ENCODE peak calls at places on chromosomes 13 and 19, in seven cellular contexts. O, I, F, X, M, S and D are unnamed samples. For H3K4me1, the result is how much of the 10 kb centered on the place peaks cover.

GRCh38 chr19:5285955-5286354 is 54.7 kb downstream of the PTPRS start:
- DNase-seq in O (no peak), I (no peak), F (no peak), X (no peak), M (no peak), S (no peak), D (no peak)

GRCh38 chr13:102726430-102726829 is 31.6 kb upstream of the METTL21C start:
- DNase-seq in O (no peak), I (no peak), F (no peak), X (no peak), M (no peak), S (peak), D (no peak)

GRCh38 chr13:41516760-41517159 is 59.4 kb downstream of the RGCC start:
- DNase-seq in O (no peak), I (no peak), F (no peak), X (no peak), M (no peak), S (peak), D (no peak)

GRCh38 chr19:5397804-5398692 is 57.2 kb upstream of the ZNRF4 start:
- DNase-seq in O (no peak), I (peak), F (no peak), X (no peak), M (peak), S (peak), D (peak)

GRCh38 chr13:58324130-58324529 is 692.6 kb downstream of the PCDH17 start:
- DNase-seq in O (no peak), I (no peak), F (peak), X (no peak), M (no peak), S (no peak), D (no peak)

GRCh38 chr13:48160879-48161278 is 66.0 kb upstream of the MED4 start:
- DNase-seq in O (no peak), I (no peak), F (peak), X (no peak), M (no peak), S (no peak), D (no peak)

GRCh38 chr13:44347301-44347700 is 26.3 kb upstream of the SERP2 start:
- DNase-seq in O (no peak), I (no peak), F (no peak), X (no peak), M (no peak), S (no peak), D (no peak)

GRCh38 chr13:111668451-111668850 is 348.0 kb downstream of the TEX29 start:
- DNase-seq in O (no peak), I (peak), F (no peak), X (no peak), M (no peak), S (no peak), D (no peak)

GRCh38 chr13:50320297-50320862 is 305.1 kb downstream of the KCNRG start:
- DNase-seq in O (peak), I (no peak), F (peak), X (no peak), M (no peak), S (no peak), D (no peak)

GRCh38 chr19:5808120-5808816 is 3.4 kb downstream of the NRTN start:
- DNase-seq in O (no peak), I (no peak), F (no peak), X (no peak), M (no peak), S (no peak), D (no peak)

GRCh38 chr13:40096357-40096911 is 441.0 kb downstream of the COG6 start:
- DNase-seq in O (no peak), I (no peak), F (no peak), X (no peak), M (peak), S (peak), D (no peak)

GRCh38 chr13:100898431-100898830 is 223.8 kb upstream of the TMTC4 start:
- DNase-seq in O (no peak), I (no peak), F (no peak), X (no peak), M (no peak), S (no peak), D (no peak)

GRCh38 chr13:30429721-30430694 is 7.7 kb downstream of the UBE2L5 start:
- DNase-seq in O (peak), I (no peak), F (peak), X (no peak), M (no peak), S (no peak), D (no peak)

GRCh38 chr19:33514885-33515485 is 6.6 kb downstream of the PEPD start:
- DNase-seq in O (no peak), I (no peak), F (peak), X (peak), M (no peak), S (no peak), D (no peak)

GRCh38 chr13:47858678-47859050 is 142.4 kb downstream of the SUCLA2 start:
- DNase-seq in O (no peak), I (no peak), F (peak), X (no peak), M (no peak), S (no peak), D (no peak)

GRCh38 chr13:25232937-25233515 is 54.3 kb downstream of the MTMR6 start:
- DNase-seq in O (peak), I (no peak), F (peak), X (no peak), M (peak), S (peak), D (peak)

GRCh38 chr19:4414144-4414799 is 11.8 kb downstream of the CHAF1A start:
- DNase-seq in O (no peak), I (no peak), F (peak), X (no peak), M (no peak), S (no peak), D (peak)

GRCh38 chr19:7731615-7732014 is 295 bp downstream of the CLEC4G start:
- DNase-seq in O (no peak), I (no peak), F (no peak), X (no peak), M (no peak), S (no peak), D (no peak)

GRCh38 chr13:28408235-28408848 is 86.6 kb downstream of the FLT1 start:
- DNase-seq in O (no peak), I (no peak), F (peak), X (peak), M (no peak), S (no peak), D (peak)

GRCh38 chr13:79528759-79529191 is 47.8 kb downstream of the NDFIP2 start:
- DNase-seq in O (no peak), I (no peak), F (peak), X (no peak), M (peak), S (peak), D (no peak)

GRCh38 chr13:100356889-100357288 is 231.7 kb downstream of the GGACT start:
- DNase-seq in O (no peak), I (no peak), F (peak), X (no peak), M (no peak), S (no peak), D (peak)

GRCh38 chr19:47446534-47447469 is 24.9 kb downstream of the SLC8A2 start:
- DNase-seq in O (peak), I (peak), F (peak), X (no peak), M (peak), S (no peak), D (peak)

GRCh38 chr19:7625763-7626372 is 3.5 kb downstream of the XAB2 start:
- DNase-seq in O (no peak), I (no peak), F (no peak), X (no peak), M (no peak), S (no peak), D (no peak)

GRCh38 chr19:46839752-46840151 is 10.9 kb downstream of the AP2S1 start:
- DNase-seq in O (no peak), I (no peak), F (no peak), X (no peak), M (no peak), S (no peak), D (no peak)

GRCh38 chr19:27911122-27911898 is 1301.6 kb downstream of the UQCRFS1 start:
- DNase-seq in O (no peak), I (peak), F (no peak), X (no peak), M (no peak), S (no peak), D (no peak)

GRCh38 chr19:54803410-54803809 is at the start of gene KIR2DL4:
- DNase-seq in O (no peak), I (no peak), F (no peak), X (no peak), M (no peak), S (no peak), D (no peak)

GRCh38 chr13:111472559-111473460 is 152.4 kb downstream of the TEX29 start:
- DNase-seq in O (no peak), I (peak), F (no peak), X (no peak), M (no peak), S (no peak), D (no peak)

GRCh38 chr19:29843180-29844051 is 31.6 kb downstream of the CCNE1 start:
- DNase-seq in O (no peak), I (peak), F (peak), X (peak), M (peak), S (no peak), D (peak)

GRCh38 chr19:45876411-45877197 is 9.3 kb downstream of the IRF2BP1 start:
- DNase-seq in O (no peak), I (peak), F (peak), X (peak), M (peak), S (no peak), D (peak)

GRCh38 chr13:110125157-110125556 is 181.8 kb downstream of the COL4A1 start:
- DNase-seq in O (no peak), I (no peak), F (no peak), X (no peak), M (no peak), S (no peak), D (no peak)

GRCh38 chr19:14404322-14404721 is 14.8 kb downstream of the DDX39A start:
- DNase-seq in O (no peak), I (no peak), F (no peak), X (no peak), M (no peak), S (no peak), D (no peak)

GRCh38 chr13:99987180-99988047 is 5.8 kb downstream of the ZIC2 start:
- DNase-seq in O (no peak), I (peak), F (no peak), X (no peak), M (peak), S (no peak), D (peak)

GRCh38 chr19:18483119-18483518 is 38.8 kb downstream of the ELL start:
- DNase-seq in O (no peak), I (no peak), F (no peak), X (no peak), M (no peak), S (no peak), D (no peak)

GRCh38 chr19:21568816-21569496 is 63.6 kb downstream of the ZNF429 start:
- DNase-seq in O (no peak), I (no peak), F (no peak), X (peak), M (no peak), S (peak), D (peak)

GRCh38 chr19:30070198-30070969 is 128.3 kb downstream of the URI1 start:
- DNase-seq in O (no peak), I (peak), F (no peak), X (no peak), M (peak), S (no peak), D (no peak)

GRCh38 chr19:23509686-23510450 is 114.6 kb upstream of the ZNF91 start:
- DNase-seq in O (no peak), I (no peak), F (no peak), X (no peak), M (no peak), S (no peak), D (no peak)

GRCh38 chr19:48064509-48064908 is 20.6 kb upstream of the CABP5 start:
- DNase-seq in O (no peak), I (no peak), F (peak), X (no peak), M (no peak), S (no peak), D (no peak)

DNA sequence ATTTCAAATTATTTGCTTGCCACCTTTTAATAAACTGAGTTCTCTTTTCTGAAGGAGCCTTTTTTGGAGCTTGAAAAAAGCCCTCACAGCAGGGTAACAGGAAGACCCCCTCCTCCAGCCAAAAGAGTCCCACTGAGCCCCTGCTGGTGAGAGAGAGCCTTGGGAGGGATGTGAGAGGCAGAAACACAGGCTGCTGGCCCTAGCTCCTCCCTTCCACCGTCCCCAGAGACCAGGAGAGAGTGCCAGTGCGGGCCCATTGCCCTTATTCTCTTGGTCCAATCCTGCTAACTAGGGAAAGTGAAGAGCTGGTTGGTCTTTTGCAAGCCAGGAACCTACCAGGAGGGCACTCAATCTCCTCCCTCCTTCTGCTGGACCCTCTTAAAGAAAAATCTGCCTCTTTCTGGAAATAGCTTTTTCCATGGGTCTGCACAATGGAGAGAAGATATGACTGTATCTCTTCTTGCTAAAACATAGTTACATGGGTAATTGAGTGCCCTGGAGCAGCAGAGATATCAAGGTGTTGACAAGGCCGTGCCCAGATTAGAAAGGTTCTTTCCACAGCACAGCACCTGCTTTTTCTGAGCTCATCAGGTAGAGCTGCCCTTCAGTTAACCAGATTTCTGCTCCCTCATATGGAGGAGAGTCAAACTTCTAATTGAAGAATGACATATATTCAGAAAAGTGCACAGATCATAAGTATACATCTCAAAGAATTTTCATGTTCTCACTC is 113.9 kb downstream of the LRCH1 start:
- DNase-seq in O (no peak), I (peak), F (no peak), X (peak), M (peak), S (no peak), D (no peak)
- H3K4me3 ChIP-seq in O (no peak), I (peak), F (no peak), X (no peak), M (peak), S (no peak), D (no peak)

GRCh38 chr19:49498475-49498874 is 2.2 kb downstream of the RPS11 start:
- DNase-seq in O (no peak), I (no peak), F (no peak), X (no peak), M (no peak), S (no peak), D (no peak)

GRCh38 chr19:49497047-49497789 is 984 bp downstream of the RPS11 start:
- DNase-seq in O (no peak), I (peak), F (peak), X (peak), M (peak), S (peak), D (peak)

GRCh38 chr19:49497790-49498106 is 1.5 kb downstream of the RPS11 start:
- DNase-seq in O (no peak), I (no peak), F (no peak), X (no peak), M (no peak), S (no peak), D (no peak)

GRCh38 chr19:49499030-49499670 is 2.9 kb downstream of the RPS11 start:
- DNase-seq in O (no peak), I (no peak), F (no peak), X (no peak), M (no peak), S (peak), D (no peak)

GRCh38 chr19:49496574-49497008 is 357 bp downstream of the RPS11 start:
- DNase-seq in O (no peak), I (no peak), F (no peak), X (no peak), M (no peak), S (no peak), D (no peak)
- H3K4me1 ChIP-seq in O (under half), I (under half), F (under half), X (under half), M (under half), S (half or more), D (under half)

GRCh38 chr19:57027360-57027759 is 92.4 kb upstream of the USP29 start:
- DNase-seq in O (no peak), I (no peak), F (no peak), X (no peak), M (no peak), S (no peak), D (no peak)
- H3K4me3 ChIP-seq in O (no peak), I (no peak), F (no peak), X (no peak), M (no peak), S (no peak), D (no peak)

DNA sequence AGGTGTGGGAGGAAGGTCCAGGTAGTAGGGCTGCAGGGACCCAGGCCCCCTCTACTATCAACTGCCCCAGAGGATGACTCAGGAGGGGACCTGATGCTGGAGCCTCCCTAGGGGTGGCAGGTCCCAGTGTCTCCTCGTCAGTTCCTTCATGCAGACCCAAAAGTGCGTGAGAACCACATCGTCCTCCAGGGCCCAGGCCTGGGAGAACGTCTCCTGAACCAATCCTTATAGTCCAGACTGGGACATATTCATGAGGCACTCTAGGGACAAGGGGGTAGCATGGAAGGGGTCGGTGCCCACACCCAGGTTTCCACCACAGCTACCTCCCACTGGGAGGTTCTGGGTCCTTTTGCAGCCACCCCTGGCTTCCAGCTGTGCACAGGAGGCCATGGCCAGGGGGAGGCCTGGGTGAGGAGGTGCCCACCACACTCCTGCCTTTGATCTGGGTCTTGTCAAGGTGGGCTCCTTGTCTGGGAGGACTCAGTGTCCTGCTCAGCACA is 38.0 kb upstream of the TPM4 start:
- DNase-seq in O (no peak), I (no peak), F (no peak), X (no peak), M (no peak), S (no peak), D (no peak)
- H3K4me1 ChIP-seq in O (under half), I (under half), F (under half), X (under half), M (under half), S (under half), D (under half)

DNA sequence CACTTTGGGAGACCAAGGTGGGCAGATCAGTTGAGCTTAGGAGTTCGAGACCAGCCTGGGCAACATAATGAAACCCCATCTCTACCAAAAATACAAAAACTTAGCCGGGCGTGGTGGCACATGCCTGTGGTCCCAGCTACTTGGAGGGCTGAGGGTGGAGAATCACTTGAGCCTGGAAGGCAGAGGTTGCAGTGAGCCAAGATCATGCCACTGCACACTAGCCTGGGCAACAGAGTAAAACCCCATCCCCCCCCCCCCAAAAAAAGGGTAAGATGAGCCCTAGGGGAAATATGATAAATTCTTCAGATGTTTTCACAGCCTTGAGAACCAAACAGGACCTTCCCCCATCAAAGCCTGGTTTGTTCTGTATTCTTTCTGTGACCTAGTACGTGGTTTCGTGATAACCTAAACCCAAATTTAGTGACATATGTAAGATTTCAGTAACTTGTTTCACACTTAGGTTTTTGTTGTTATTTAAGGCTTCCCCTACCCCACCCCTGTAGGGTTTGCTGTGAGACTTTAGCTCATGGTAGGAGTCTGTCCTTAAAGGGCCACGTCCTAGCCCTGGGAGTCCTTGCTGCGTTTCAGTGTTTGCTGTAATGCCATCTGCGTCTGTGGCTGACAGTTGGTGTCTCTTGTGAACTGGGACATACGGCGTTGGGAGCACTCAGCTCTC is 49.6 kb downstream of the MYO9B start:
- DNase-seq in O (no peak), I (no peak), F (no peak), X (no peak), M (no peak), S (no peak), D (no peak)
- H3K4me3 ChIP-seq in O (no peak), I (no peak), F (no peak), X (no peak), M (no peak), S (peak), D (no peak)

DNA sequence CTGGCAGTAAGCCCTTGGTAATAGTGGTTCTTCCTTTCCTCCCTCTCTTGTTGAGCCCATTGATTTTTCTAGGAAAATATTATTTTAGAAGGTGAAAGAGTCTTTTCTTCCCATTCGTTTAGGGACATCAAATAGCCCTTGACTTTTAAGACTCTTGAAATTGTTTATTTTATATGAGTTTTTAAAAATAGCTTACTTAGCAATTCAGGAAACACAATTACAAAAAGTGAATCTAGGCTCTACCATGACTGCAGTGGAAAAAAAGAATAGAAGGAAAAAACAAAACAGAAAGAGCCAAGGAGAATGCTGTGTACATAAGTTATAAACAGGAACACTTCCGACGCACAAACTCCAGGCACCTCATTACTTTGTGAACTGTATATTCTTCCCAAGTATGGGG is 266.0 kb downstream of the KLF5 start:
- DNase-seq in O (no peak), I (no peak), F (no peak), X (no peak), M (no peak), S (no peak), D (no peak)
- H3K4me1 ChIP-seq in O (under half), I (under half), F (under half), X (under half), M (under half), S (under half), D (under half)

GRCh38 chr19:1153891-1154730 is 20.0 kb downstream of the SBNO2 start:
- DNase-seq in O (no peak), I (no peak), F (no peak), X (no peak), M (no peak), S (no peak), D (no peak)
- H3K4me3 ChIP-seq in O (no peak), I (no peak), F (peak), X (no peak), M (no peak), S (no peak), D (no peak)